ENCODE peak calls at places on chromosome 22, in ten cellular contexts. One of them, this sample, is unnamed.

GRCh38 chr22:25368271-25368670 is 148.8 kb downstream of the CRYBB2 start:
- DNase-seq in glutamatergic neuron: no peak
- DNase-seq in HFF-Myc: peak
- DNase-seq in neural crest cell: no peak
- DNase-seq in activated B cell treated with CpG ODN at 0.5 μM for 24 hours: no peak
- DNase-seq in GM10248: no peak
- DNase-seq in endothelial cell: no peak
- DNase-seq in GM12865: no peak
- DNase-seq in ascending aorta: no peak
- DNase-seq in cardiac muscle cell: no peak
- DNase-seq in this sample: no peak

GRCh38 chr22:44822479-44822878 is 70.1 kb downstream of the ARHGAP8 start:
- DNase-seq in glutamatergic neuron: no peak
- DNase-seq in HFF-Myc: no peak
- DNase-seq in neural crest cell: no peak
- DNase-seq in activated B cell treated with CpG ODN at 0.5 μM for 24 hours: no peak
- DNase-seq in GM10248: no peak
- DNase-seq in endothelial cell: no peak
- DNase-seq in GM12865: no peak
- DNase-seq in ascending aorta: no peak
- DNase-seq in cardiac muscle cell: no peak
- DNase-seq in this sample: no peak

GRCh38 chr22:46023558-46023981 is 46.6 kb upstream of the WNT7B start:
- DNase-seq in glutamatergic neuron: no peak
- DNase-seq in HFF-Myc: peak
- DNase-seq in neural crest cell: no peak
- DNase-seq in activated B cell treated with CpG ODN at 0.5 μM for 24 hours: peak
- DNase-seq in GM10248: no peak
- DNase-seq in endothelial cell: no peak
- DNase-seq in GM12865: no peak
- DNase-seq in ascending aorta: peak
- DNase-seq in cardiac muscle cell: no peak
- DNase-seq in this sample: no peak

GRCh38 chr22:21457023-21457787 is 10.0 kb upstream of the TMEM191C start:
- DNase-seq in glutamatergic neuron: no peak
- DNase-seq in HFF-Myc: no peak
- DNase-seq in neural crest cell: peak
- DNase-seq in activated B cell treated with CpG ODN at 0.5 μM for 24 hours: no peak
- DNase-seq in GM10248: no peak
- DNase-seq in endothelial cell: no peak
- DNase-seq in GM12865: no peak
- DNase-seq in ascending aorta: no peak
- DNase-seq in cardiac muscle cell: no peak
- DNase-seq in this sample: no peak

GRCh38 chr22:49097966-49098365 is 729.7 kb downstream of the BRD1 start:
- DNase-seq in glutamatergic neuron: no peak
- DNase-seq in HFF-Myc: no peak
- DNase-seq in neural crest cell: no peak
- DNase-seq in activated B cell treated with CpG ODN at 0.5 μM for 24 hours: no peak
- DNase-seq in GM10248: no peak
- DNase-seq in endothelial cell: no peak
- DNase-seq in GM12865: no peak
- DNase-seq in ascending aorta: no peak
- DNase-seq in cardiac muscle cell: no peak
- DNase-seq in this sample: no peak

GRCh38 chr22:44526431-44527115 is 28.5 kb upstream of the RTL6 start:
- DNase-seq in glutamatergic neuron: no peak
- DNase-seq in HFF-Myc: no peak
- DNase-seq in neural crest cell: no peak
- DNase-seq in activated B cell treated with CpG ODN at 0.5 μM for 24 hours: no peak
- DNase-seq in GM10248: no peak
- DNase-seq in endothelial cell: no peak
- DNase-seq in GM12865: no peak
- DNase-seq in ascending aorta: no peak
- DNase-seq in cardiac muscle cell: no peak
- DNase-seq in this sample: no peak

GRCh38 chr22:28341001-28341400 is 338.6 kb downstream of the TTC28 start:
- DNase-seq in glutamatergic neuron: no peak
- DNase-seq in HFF-Myc: no peak
- DNase-seq in neural crest cell: no peak
- DNase-seq in activated B cell treated with CpG ODN at 0.5 μM for 24 hours: no peak
- DNase-seq in GM10248: no peak
- DNase-seq in endothelial cell: no peak
- DNase-seq in GM12865: no peak
- DNase-seq in ascending aorta: no peak
- DNase-seq in cardiac muscle cell: no peak
- DNase-seq in this sample: no peak

GRCh38 chr22:33747576-33748180 is 172.6 kb downstream of the LARGE1 start:
- DNase-seq in glutamatergic neuron: no peak
- DNase-seq in HFF-Myc: no peak
- DNase-seq in neural crest cell: no peak
- DNase-seq in activated B cell treated with CpG ODN at 0.5 μM for 24 hours: no peak
- DNase-seq in GM10248: no peak
- DNase-seq in endothelial cell: no peak
- DNase-seq in GM12865: peak
- DNase-seq in ascending aorta: no peak
- DNase-seq in cardiac muscle cell: no peak
- DNase-seq in this sample: no peak

GRCh38 chr22:49084203-49084602 is 743.5 kb downstream of the BRD1 start:
- DNase-seq in glutamatergic neuron: no peak
- DNase-seq in HFF-Myc: no peak
- DNase-seq in neural crest cell: no peak
- DNase-seq in activated B cell treated with CpG ODN at 0.5 μM for 24 hours: no peak
- DNase-seq in GM10248: no peak
- DNase-seq in endothelial cell: no peak
- DNase-seq in GM12865: no peak
- DNase-seq in ascending aorta: no peak
- DNase-seq in cardiac muscle cell: no peak
- DNase-seq in this sample: no peak

GRCh38 chr22:50481440-50482106 is at the start of gene ADM2:
- DNase-seq in glutamatergic neuron: peak
- DNase-seq in HFF-Myc: no peak
- DNase-seq in neural crest cell: peak
- DNase-seq in activated B cell treated with CpG ODN at 0.5 μM for 24 hours: peak
- DNase-seq in GM10248: peak
- DNase-seq in endothelial cell: peak
- DNase-seq in GM12865: no peak
- DNase-seq in ascending aorta: no peak
- DNase-seq in cardiac muscle cell: peak
- DNase-seq in this sample: peak

GRCh38 chr22:17366830-17367229 is 2.4 kb upstream of the CECR2 start:
- DNase-seq in glutamatergic neuron: peak
- DNase-seq in HFF-Myc: no peak
- DNase-seq in neural crest cell: peak
- DNase-seq in activated B cell treated with CpG ODN at 0.5 μM for 24 hours: no peak
- DNase-seq in GM10248: peak
- DNase-seq in endothelial cell: peak
- DNase-seq in GM12865: peak
- DNase-seq in ascending aorta: no peak
- DNase-seq in cardiac muscle cell: peak
- DNase-seq in this sample: peak

GRCh38 chr22:49037701-49038245 is 789.9 kb downstream of the BRD1 start:
- DNase-seq in glutamatergic neuron: no peak
- DNase-seq in HFF-Myc: no peak
- DNase-seq in neural crest cell: no peak
- DNase-seq in activated B cell treated with CpG ODN at 0.5 μM for 24 hours: no peak
- DNase-seq in GM10248: no peak
- DNase-seq in endothelial cell: no peak
- DNase-seq in GM12865: no peak
- DNase-seq in ascending aorta: no peak
- DNase-seq in cardiac muscle cell: no peak
- DNase-seq in this sample: no peak

GRCh38 chr22:47372111-47372581 is 609.7 kb downstream of the TBC1D22A start:
- DNase-seq in glutamatergic neuron: no peak
- DNase-seq in HFF-Myc: no peak
- DNase-seq in neural crest cell: no peak
- DNase-seq in activated B cell treated with CpG ODN at 0.5 μM for 24 hours: no peak
- DNase-seq in GM10248: no peak
- DNase-seq in endothelial cell: no peak
- DNase-seq in GM12865: no peak
- DNase-seq in ascending aorta: no peak
- DNase-seq in cardiac muscle cell: no peak
- DNase-seq in this sample: no peak

GRCh38 chr22:41762980-41763779 is 37.3 kb upstream of the CCDC134 start:
- DNase-seq in glutamatergic neuron: peak
- DNase-seq in HFF-Myc: no peak
- DNase-seq in neural crest cell: peak
- DNase-seq in activated B cell treated with CpG ODN at 0.5 μM for 24 hours: no peak
- DNase-seq in GM10248: peak
- DNase-seq in endothelial cell: peak
- DNase-seq in GM12865: peak
- DNase-seq in ascending aorta: no peak
- DNase-seq in cardiac muscle cell: peak
- DNase-seq in this sample: peak

GRCh38 chr22:26213826-26214225 is 44.6 kb downstream of the SEZ6L start:
- DNase-seq in glutamatergic neuron: no peak
- DNase-seq in HFF-Myc: no peak
- DNase-seq in neural crest cell: no peak
- DNase-seq in activated B cell treated with CpG ODN at 0.5 μM for 24 hours: no peak
- DNase-seq in GM10248: no peak
- DNase-seq in endothelial cell: no peak
- DNase-seq in GM12865: no peak
- DNase-seq in ascending aorta: no peak
- DNase-seq in cardiac muscle cell: no peak
- DNase-seq in this sample: no peak

DNA sequence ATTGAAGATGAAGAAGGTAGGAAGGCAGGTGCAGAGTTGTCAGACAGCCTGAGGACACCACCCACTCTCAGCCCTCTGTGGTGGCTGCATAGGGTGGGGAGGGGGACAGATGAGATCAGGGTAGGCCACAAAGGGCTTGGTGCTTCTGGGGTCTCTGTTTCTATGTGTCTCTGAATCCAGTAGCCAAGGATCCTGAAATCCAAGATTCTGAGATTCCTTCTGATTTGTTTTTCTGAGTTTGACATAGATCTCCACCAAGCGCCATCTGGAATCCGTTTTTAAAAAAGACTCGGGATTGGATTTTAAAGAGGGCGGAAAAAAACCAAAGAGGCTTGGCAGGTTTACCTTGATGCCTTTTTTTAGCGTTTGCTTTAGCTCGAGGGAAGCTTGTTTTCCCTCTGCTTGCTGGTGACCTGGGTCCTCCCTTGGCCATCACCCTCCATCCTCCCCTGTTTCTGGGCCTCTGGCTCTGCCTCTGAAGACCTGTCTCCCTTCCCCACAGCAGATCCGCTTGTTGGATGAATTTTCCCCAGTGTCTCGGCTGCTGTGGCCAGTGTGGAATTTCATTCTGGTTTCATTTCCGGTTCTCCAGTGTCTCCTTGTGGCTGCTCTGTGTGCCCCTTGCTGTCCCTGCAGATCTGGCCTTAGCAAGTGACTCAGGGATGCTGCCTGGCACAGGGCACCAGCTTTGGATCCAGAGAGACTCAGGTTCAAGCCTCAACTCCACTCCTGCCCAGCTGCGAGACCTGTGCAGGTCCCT is 15.0 kb downstream of the SYNGR1 start:
- DNase-seq in glutamatergic neuron: no peak
- DNase-seq in HFF-Myc: no peak
- DNase-seq in neural crest cell: no peak
- DNase-seq in activated B cell treated with CpG ODN at 0.5 μM for 24 hours: no peak
- DNase-seq in GM10248: no peak
- DNase-seq in endothelial cell: no peak
- DNase-seq in GM12865: no peak
- DNase-seq in ascending aorta: no peak
- DNase-seq in cardiac muscle cell: no peak
- DNase-seq in this sample: no peak
- TF ChIP-seq CTCF in glutamatergic neuron: no peak
- TF ChIP-seq CTCF in HFF-Myc: peak
- TF ChIP-seq CTCF in neural crest cell: no peak
- TF ChIP-seq CTCF in activated B cell treated with CpG ODN at 0.5 μM for 24 hours: no peak
- TF ChIP-seq CTCF in GM10248: no peak
- TF ChIP-seq CTCF in endothelial cell: no peak
- TF ChIP-seq CTCF in GM12865: no peak
- TF ChIP-seq CTCF in ascending aorta: no peak
- TF ChIP-seq CTCF in cardiac muscle cell: no peak
- TF ChIP-seq CTCF in this sample: no peak

GRCh38 chr22:24178502-24179440 is 2.5 kb upstream of the SUSD2 start:
- DNase-seq in glutamatergic neuron: no peak
- DNase-seq in HFF-Myc: no peak
- DNase-seq in neural crest cell: no peak
- DNase-seq in activated B cell treated with CpG ODN at 0.5 μM for 24 hours: no peak
- DNase-seq in GM10248: no peak
- DNase-seq in endothelial cell: no peak
- DNase-seq in GM12865: peak
- DNase-seq in ascending aorta: no peak
- DNase-seq in cardiac muscle cell: no peak
- DNase-seq in this sample: peak
- TF ChIP-seq CTCF in glutamatergic neuron: peak
- TF ChIP-seq CTCF in HFF-Myc: peak
- TF ChIP-seq CTCF in neural crest cell: peak
- TF ChIP-seq CTCF in activated B cell treated with CpG ODN at 0.5 μM for 24 hours: no peak
- TF ChIP-seq CTCF in GM10248: peak
- TF ChIP-seq CTCF in endothelial cell: peak
- TF ChIP-seq CTCF in GM12865: peak
- TF ChIP-seq CTCF in ascending aorta: peak
- TF ChIP-seq CTCF in cardiac muscle cell: peak
- TF ChIP-seq CTCF in this sample: peak

DNA sequence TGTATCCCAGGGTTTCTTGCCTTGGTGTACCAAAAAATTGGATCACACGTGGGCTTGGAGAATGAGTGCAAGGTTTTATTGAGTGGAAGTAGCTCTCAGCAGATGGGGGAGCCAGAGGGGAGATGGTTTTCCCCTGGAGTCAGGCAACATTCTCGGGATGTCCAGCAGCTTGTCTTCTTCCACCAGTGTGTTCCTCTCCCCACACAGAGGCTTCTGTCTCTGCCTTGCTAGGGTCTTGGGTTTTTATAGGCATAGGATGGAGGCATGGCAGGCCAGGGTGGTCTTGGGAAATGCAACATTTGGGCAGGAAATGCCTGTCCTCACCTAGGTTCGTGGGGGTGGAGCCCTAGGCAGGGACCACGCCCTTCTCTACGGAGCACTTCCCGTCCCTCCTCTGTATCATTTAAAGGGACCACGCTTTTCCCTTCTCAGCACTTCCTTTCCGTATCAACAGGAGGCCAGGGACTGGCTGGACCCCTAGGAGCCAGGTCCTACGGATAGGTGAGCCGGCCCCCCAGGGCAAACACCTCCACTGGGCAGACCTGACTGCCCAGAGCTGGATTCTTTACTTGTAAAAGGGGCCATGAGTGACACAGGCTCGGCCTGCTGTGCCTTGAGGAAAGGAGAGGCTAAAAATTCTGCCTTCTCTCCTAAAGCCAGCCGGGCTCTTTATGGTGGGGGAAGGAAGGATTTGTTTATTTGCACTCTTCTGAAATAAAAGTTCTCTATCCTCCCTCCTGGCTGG is 55.3 kb upstream of the CCDC188 start:
- DNase-seq in glutamatergic neuron: no peak
- DNase-seq in HFF-Myc: peak
- DNase-seq in neural crest cell: no peak
- DNase-seq in activated B cell treated with CpG ODN at 0.5 μM for 24 hours: peak
- DNase-seq in GM10248: peak
- DNase-seq in endothelial cell: no peak
- DNase-seq in GM12865: peak
- DNase-seq in ascending aorta: no peak
- DNase-seq in cardiac muscle cell: peak
- DNase-seq in this sample: no peak
- TF ChIP-seq CTCF in glutamatergic neuron: no peak
- TF ChIP-seq CTCF in HFF-Myc: no peak
- TF ChIP-seq CTCF in neural crest cell: no peak
- TF ChIP-seq CTCF in activated B cell treated with CpG ODN at 0.5 μM for 24 hours: no peak
- TF ChIP-seq CTCF in GM10248: no peak
- TF ChIP-seq CTCF in endothelial cell: no peak
- TF ChIP-seq CTCF in GM12865: no peak
- TF ChIP-seq CTCF in ascending aorta: no peak
- TF ChIP-seq CTCF in cardiac muscle cell: no peak
- TF ChIP-seq CTCF in this sample: no peak

GRCh38 chr22:37015587-37015878 is 3.7 kb downstream of the TST start:
- DNase-seq in glutamatergic neuron: no peak
- DNase-seq in HFF-Myc: no peak
- DNase-seq in neural crest cell: no peak
- DNase-seq in activated B cell treated with CpG ODN at 0.5 μM for 24 hours: no peak
- DNase-seq in GM10248: no peak
- DNase-seq in endothelial cell: no peak
- DNase-seq in GM12865: no peak
- DNase-seq in ascending aorta: no peak
- DNase-seq in cardiac muscle cell: no peak
- DNase-seq in this sample: no peak
- TF ChIP-seq CTCF in glutamatergic neuron: no peak
- TF ChIP-seq CTCF in HFF-Myc: no peak
- TF ChIP-seq CTCF in neural crest cell: no peak
- TF ChIP-seq CTCF in activated B cell treated with CpG ODN at 0.5 μM for 24 hours: no peak
- TF ChIP-seq CTCF in GM10248: no peak
- TF ChIP-seq CTCF in endothelial cell: no peak
- TF ChIP-seq CTCF in GM12865: no peak
- TF ChIP-seq CTCF in ascending aorta: no peak
- TF ChIP-seq CTCF in cardiac muscle cell: no peak
- TF ChIP-seq CTCF in this sample: no peak

This sample was measured in nephron progenitor cell.